ENCODE peak calls at places on chromosomes 11 and 22, in six cellular contexts. L, G, E, A, T and W are unnamed samples.

GRCh38 chr22:40813912-40814315 is 5.2 kb downstream of the SLC25A17 start:
- DNase-seq in L (no peak), G (no peak), E (no peak), A (no peak), T (no peak), W (no peak)

GRCh38 chr11:35192347-35192746 is 53.4 kb downstream of the CD44 start:
- DNase-seq in L (no peak), G (peak), E (no peak), A (no peak), T (no peak), W (no peak)

GRCh38 chr22:33555814-33556522 is 364.3 kb downstream of the LARGE1 start:
- DNase-seq in L (no peak), G (no peak), E (no peak), A (no peak), T (no peak), W (no peak)

GRCh38 chr22:20088263-20088648 is 8.2 kb downstream of the DGCR8 start:
- DNase-seq in L (no peak), G (no peak), E (no peak), A (no peak), T (no peak), W (no peak)

GRCh38 chr22:27668828-27669797 is 132.4 kb downstream of the MN1 start:
- DNase-seq in L (peak), G (peak), E (no peak), A (peak), T (no peak), W (peak)

GRCh38 chr11:118918686-118919280 is 6.9 kb downstream of the BCL9L start:
- DNase-seq in L (no peak), G (peak), E (no peak), A (no peak), T (no peak), W (no peak)

GRCh38 chr11:27215471-27216267 is 147.3 kb downstream of the CCDC34 start:
- DNase-seq in L (no peak), G (no peak), E (peak), A (no peak), T (no peak), W (no peak)

GRCh38 chr22:18031670-18032454 is 7.5 kb upstream of the MICAL3 start:
- DNase-seq in L (no peak), G (peak), E (no peak), A (no peak), T (no peak), W (peak)